ENCODE peak calls at places on chromosomes 16 and 17, in ten cellular contexts. J is AG09309, P is glutamatergic neuron, C is A549, N is mammary epithelial cell, O is colonic mucosa, Q is sigmoid colon, X is RWPE1, L is foreskin fibroblast, D is endothelial cell. E is an unnamed sample.

GRCh38 chr17:36529121-36529520 is 5.5 kb downstream of the MYO19 start:
- DNase-seq in L (peak), J (no peak), N (peak), Q (no peak), C (no peak), X (no peak), D (no peak), O (no peak), P (no peak), E (no peak)

GRCh38 chr17:6556121-6557039 is at the start of gene PITPNM3:
- DNase-seq in N (peak), C (no peak), Q (no peak), L (peak), D (peak), P (peak), X (peak), J (no peak), O (peak), E (peak)

GRCh38 chr17:33948299-33948698 is 306.8 kb upstream of the CCL2 start:
- DNase-seq in L (no peak), C (no peak), O (no peak), D (no peak), J (no peak), P (no peak), X (no peak), N (no peak), Q (no peak), E (no peak)

GRCh38 chr16:89729863-89730574 is 8.7 kb downstream of the ZNF276 start:
- DNase-seq in C (no peak), Q (no peak), O (no peak), D (no peak), J (no peak), L (no peak), N (no peak), P (peak), X (no peak), E (no peak)

GRCh38 chr16:89449726-89450335 is 40.5 kb downstream of the ANKRD11 start:
- DNase-seq in C (no peak), P (no peak), L (peak), X (no peak), J (no peak), Q (no peak), N (peak), O (no peak), D (no peak), E (no peak)

GRCh38 chr17:9924735-9925191 is 19.7 kb upstream of the RCVRN start:
- DNase-seq in P (no peak), D (peak), X (peak), N (peak), J (peak), O (no peak), Q (no peak), C (peak), L (peak), E (peak)

GRCh38 chr17:60091908-60092331 is 13.2 kb upstream of the HEATR6 start:
- DNase-seq in O (no peak), Q (no peak), L (peak), C (no peak), P (no peak), N (no peak), X (no peak), J (peak), D (no peak), E (no peak)

GRCh38 chr17:55727275-55727674 is 4.6 kb upstream of the TMEM100 start:
- DNase-seq in P (no peak), J (no peak), L (no peak), C (no peak), X (no peak), Q (no peak), N (no peak), D (no peak), O (no peak), E (no peak)

GRCh38 chr16:85556456-85557082 is 56.6 kb upstream of the GSE1 start:
- DNase-seq in X (peak), O (peak), L (peak), Q (no peak), P (no peak), N (peak), C (peak), J (no peak), D (peak), E (peak)

GRCh38 chr17:1716076-1716911 is 6.1 kb upstream of the TLCD2 start:
- DNase-seq in X (peak), N (peak), L (peak), C (peak), O (peak), J (peak), P (peak), Q (peak), D (peak), E (peak)
- TF ChIP-seq CTCF in X (no peak), N (peak), L (no peak), C (peak), O (no peak), J (peak), P (no peak), Q (no peak), D (no peak), E (no peak)

DNA sequence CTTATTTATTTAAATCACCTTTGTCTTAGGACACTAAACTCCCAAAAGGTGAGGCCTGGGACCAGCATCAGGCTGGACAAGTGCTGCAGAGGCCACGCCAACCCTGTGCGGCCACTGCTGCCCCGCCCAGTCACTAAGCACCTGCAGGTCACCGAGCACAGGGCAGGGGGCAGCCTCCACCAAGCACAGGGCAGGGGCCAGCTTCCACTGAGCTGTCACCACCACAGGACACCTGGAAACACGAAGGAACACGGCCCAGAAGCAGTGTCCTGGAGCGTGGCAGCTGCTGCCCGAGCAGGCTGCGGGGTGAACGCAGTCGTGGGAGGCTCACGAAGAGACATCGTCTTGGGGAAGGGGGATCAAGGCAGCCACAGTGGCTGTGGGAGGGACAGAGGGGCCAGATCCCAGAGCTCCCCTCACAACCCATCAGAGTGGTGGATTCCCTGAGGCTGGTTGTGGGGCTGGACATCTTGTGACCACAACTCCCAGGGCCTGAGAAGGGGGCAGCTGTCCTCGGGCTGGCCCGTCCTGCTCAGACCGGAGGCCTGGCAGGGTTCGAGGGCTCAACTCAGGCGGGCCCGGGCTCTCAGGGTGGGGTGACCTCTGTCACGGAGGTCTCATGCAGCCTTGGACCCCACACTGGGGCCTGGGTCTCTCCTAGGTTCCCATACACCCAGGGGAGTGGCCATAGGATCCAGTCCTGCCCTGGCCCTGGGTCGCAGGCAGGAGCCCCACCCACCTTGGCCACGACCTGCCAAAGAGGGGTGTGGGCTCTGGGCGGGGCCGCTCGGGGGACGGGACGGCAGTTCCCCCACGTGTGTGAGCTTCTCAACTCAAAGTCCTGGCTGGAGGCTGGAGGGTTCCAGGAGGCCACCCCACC is 18.7 kb downstream of the RAB40B start:
- DNase-seq in Q (no peak), D (no peak), C (no peak), N (no peak), X (no peak), J (no peak), P (no peak), O (peak), L (no peak), E (no peak)
- TF ChIP-seq CTCF in Q (no peak), D (no peak), C (no peak), N (no peak), X (no peak), J (no peak), P (no peak), O (peak), L (no peak), E (no peak)

GRCh38 chr16:67191410-67191994 is 453 bp upstream of the E2F4 start:
- DNase-seq in C (no peak), X (no peak), N (no peak), Q (no peak), J (no peak), O (no peak), P (no peak), D (no peak), L (no peak), E (no peak)

GRCh38 chr16:67192781-67193260 is 866 bp downstream of the E2F4 start:
- DNase-seq in D (no peak), O (no peak), C (no peak), L (no peak), N (no peak), J (no peak), P (no peak), Q (no peak), X (no peak), E (no peak)

GRCh38 chr16:67190041-67190440 is at the start of gene EXOC3L1:
- DNase-seq in N (no peak), D (no peak), Q (no peak), P (no peak), C (no peak), X (no peak), L (no peak), J (no peak), O (no peak), E (no peak)

GRCh38 chr16:67190448-67191399 is 788 bp upstream of the EXOC3L1 start:
- DNase-seq in X (no peak), C (no peak), J (no peak), N (no peak), D (no peak), P (no peak), Q (no peak), L (peak), O (no peak), E (no peak)

DNA sequence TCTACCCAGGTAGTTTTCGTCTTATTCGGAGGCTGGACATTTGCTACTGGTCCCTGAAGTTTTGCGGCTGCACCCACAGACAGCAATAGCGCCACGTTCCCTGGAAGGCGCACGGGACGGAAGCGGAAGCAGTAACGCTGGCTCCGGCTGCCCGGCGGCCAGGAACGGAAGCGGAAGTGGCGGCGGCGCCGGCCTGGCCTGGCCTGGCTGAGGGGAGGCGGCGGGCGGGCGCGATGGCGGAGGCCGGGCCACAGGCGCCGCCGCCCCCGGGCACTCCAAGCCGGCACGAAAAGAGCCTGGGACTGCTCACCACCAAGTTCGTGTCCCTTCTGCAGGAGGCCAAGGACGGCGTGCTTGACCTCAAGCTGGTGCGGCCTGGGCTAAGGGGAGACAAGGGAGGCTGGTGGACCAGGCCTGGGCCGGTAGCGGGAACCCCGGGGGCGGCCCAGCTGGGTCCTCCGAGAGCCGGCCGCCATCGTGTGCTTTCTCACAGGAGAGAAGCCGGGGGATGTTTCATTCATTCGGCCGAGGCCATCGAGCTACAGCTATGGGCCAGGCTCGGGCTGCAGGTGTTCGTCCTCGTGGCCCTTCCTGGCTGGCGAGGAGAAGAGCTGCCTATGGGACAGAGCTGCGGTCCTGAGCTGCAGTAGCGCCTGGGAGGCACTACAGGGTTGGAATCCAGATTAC is at the start of gene E2F4:
- DNase-seq in C (peak), Q (peak), P (peak), J (peak), O (peak), L (peak), N (peak), X (peak), D (peak), E (peak)
- TF ChIP-seq CTCF in C (no peak), Q (no peak), P (no peak), J (no peak), O (no peak), L (no peak), N (no peak), X (no peak), D (no peak), E (no peak)

GRCh38 chr17:19955099-19955498 is 22.5 kb downstream of the AKAP10 start:
- DNase-seq in X (no peak), N (no peak), L (no peak), D (no peak), O (no peak), Q (no peak), J (no peak), P (no peak), C (no peak), E (no peak)
- TF ChIP-seq CTCF in X (no peak), N (no peak), L (no peak), D (no peak), O (no peak), Q (no peak), J (no peak), P (no peak), C (no peak), E (no peak)

DNA sequence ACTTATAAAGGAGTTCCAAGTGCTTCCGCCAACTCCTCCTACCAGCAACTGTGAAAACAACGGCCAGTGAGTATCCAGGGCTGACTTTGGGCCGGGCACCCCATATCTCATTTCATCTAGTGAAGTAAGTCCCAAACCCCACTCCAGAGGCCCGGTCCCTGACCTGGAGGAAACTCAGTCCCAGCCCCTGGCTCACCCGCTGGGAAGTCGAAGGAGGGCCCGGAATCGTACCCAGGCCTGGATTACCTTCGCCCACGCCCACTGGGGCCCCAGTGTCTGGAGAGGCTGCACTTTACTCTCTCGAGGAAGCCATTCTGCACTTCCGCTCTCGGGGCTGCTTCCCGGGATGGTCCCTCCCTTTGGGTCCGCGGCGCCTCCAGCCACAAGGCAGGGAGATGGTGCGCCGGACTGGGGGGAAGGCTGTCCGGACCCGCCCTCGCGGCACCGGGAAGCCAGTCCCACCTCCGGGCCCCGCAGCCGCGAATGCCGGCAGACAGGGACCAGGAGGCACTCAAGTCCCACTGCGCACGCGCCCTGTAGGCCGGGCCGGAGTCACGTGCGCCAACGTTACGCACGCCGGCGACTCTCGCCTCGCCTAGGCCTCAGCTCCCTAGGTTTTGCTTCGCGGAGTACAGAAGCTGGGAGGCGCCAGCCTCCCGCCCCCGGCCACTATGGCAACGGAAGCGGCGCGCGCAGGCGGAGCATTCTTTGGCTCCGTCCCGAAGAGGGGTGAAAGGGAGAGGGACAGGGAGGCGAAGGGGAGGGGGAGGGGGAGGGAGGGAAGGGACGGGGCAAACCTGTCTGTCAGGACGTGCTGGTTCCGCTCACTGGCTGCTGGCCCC is at the start of gene CMTR2:
- DNase-seq in Q (peak), N (peak), C (peak), J (peak), L (peak), O (peak), X (peak), D (peak), P (peak), E (peak)
- TF ChIP-seq CTCF in Q (no peak), N (no peak), C (no peak), J (no peak), L (no peak), O (no peak), X (no peak), D (no peak), P (no peak), E (no peak)

DNA sequence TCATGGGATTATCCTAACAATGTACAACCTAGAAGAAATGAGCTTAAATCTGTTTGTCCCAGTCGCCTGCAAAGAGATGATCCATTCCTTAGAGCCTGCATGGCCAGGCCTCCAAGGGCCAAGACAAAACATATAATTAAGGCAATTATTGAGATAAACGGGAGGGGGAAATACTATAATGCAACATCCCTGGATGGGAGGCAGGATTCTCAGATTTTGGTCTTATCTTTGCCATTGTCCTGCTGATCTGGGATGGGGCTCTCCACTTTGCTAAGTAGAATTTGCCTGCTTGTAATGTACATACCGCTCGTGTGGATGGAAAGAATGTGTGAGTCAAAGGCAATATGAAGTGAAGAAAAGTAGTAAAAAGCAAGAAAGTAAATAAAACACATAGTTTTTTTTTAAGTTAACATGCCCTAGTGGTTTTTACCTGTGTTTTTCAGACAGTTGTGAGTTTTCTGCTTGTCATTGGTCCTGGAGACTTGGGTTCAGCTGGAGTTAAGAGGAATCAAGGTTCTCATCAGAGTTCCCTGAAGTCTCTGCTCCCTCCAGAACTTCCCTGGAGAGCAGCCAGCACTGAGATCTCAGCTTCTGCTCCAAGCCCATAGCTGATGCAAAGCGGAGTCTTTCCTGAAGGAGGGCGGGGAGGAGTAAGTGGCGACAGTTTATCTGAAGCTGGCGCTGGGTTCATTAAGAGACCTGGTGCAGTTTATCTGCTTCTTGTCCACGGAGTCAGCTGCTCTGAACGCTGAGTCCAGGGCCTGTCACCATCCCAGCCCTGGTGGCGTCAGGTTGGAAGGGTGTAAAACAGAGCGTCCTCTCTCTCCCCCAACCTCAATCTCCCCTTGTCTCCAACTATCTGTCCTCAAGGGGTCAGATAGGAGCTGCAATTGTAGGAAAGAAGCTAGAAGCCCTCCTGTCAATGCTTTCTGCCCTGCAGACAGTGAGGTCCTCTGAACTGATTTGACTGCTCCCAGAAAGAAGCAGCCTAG is 30.1 kb downstream of the HOXB1 start:
- DNase-seq in Q (peak), O (no peak), L (peak), C (no peak), D (no peak), P (no peak), N (no peak), J (no peak), X (no peak), E (no peak)
- TF ChIP-seq CTCF in Q (no peak), O (no peak), L (no peak), C (no peak), D (no peak), P (no peak), N (no peak), J (no peak), X (no peak), E (peak)

DNA sequence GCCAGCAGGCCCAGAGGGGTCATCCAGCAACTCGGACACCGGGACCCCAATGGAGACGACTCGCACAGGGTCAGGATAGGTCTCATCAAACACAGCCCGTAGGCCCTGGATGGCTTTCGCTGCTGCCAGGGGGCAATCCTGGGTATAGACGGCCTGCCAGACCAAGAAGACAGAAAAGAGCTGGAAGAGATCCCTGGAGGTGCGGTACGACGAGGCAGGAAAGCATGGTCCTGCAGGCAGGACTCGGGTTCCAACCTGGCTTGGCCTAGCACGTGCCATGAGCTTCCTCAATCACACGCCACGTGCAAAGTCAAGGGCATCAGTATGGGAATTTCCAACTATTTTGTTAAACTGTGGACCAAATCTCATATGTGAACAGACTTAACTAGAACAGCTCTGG is 6.3 kb upstream of the EXOSC6 start:
- DNase-seq in Q (no peak), J (no peak), N (no peak), L (no peak), X (no peak), C (no peak), D (no peak), P (no peak), O (no peak), E (no peak)
- TF ChIP-seq CTCF in Q (no peak), J (no peak), N (no peak), L (no peak), X (no peak), C (no peak), D (no peak), P (no peak), O (no peak), E (no peak)

GRCh38 chr16:28879841-28880588 is 1.7 kb downstream of the ATP2A1 start:
- DNase-seq in C (peak), D (peak), Q (peak), O (peak), N (peak), P (peak), X (peak), L (peak), J (peak), E (peak)
- TF ChIP-seq CTCF in C (no peak), D (no peak), Q (peak), O (no peak), N (no peak), P (peak), X (no peak), L (no peak), J (no peak), E (no peak)

DNA sequence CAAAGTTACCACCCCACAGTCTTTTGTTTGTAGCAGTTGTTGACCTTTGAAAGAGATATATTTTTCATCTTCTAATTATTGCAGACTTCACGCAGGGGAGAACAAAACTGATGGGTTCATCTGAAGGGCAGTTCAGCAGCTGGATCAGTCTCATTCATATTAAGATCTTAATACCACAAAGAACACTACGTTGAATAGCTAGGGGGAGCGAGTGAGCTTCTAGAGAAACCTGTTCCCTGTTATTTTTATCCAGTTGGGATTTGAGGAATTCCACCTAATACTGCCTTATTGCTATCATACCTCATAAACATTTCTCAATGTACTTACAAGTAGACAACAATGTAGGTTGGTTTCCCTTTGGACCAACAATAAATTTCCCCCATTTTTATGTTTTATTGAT is 306.1 kb upstream of the KIF2B start:
- DNase-seq in L (no peak), X (no peak), Q (no peak), J (no peak), N (peak), D (no peak), O (no peak), P (no peak), C (no peak), E (no peak)
- TF ChIP-seq CTCF in L (no peak), X (no peak), Q (no peak), J (no peak), N (peak), D (no peak), O (no peak), P (no peak), C (peak), E (no peak)

E was measured in nephron progenitor cell.